ENCODE peak calls at places on chromosomes 16 and 17, in seven cellular contexts. One of them, this sample, is unnamed.

GRCh38 chr17:21419299-21420239 is 43.4 kb downstream of the KCNJ12 start:
- DNase-seq in RWPE2: no peak
- DNase-seq in neural progenitor cell: no peak
- DNase-seq in CD4-positive, alpha-beta memory T cell: peak
- DNase-seq in aorta: peak
- DNase-seq in mucosa of descending colon: no peak
- DNase-seq in tibial artery: no peak
- DNase-seq in this sample: no peak

GRCh38 chr17:64498308-64499203 is 1.7 kb upstream of the POLG2 start:
- DNase-seq in CD4-positive, alpha-beta memory T cell: peak
- DNase-seq in neural progenitor cell: peak
- DNase-seq in aorta: no peak
- DNase-seq in RWPE2: no peak
- DNase-seq in tibial artery: no peak
- DNase-seq in mucosa of descending colon: no peak
- DNase-seq in this sample: no peak

GRCh38 chr16:19688396-19689024 is 29.5 kb downstream of the KNOP1 start:
- DNase-seq in CD4-positive, alpha-beta memory T cell: no peak
- DNase-seq in neural progenitor cell: no peak
- DNase-seq in mucosa of descending colon: no peak
- DNase-seq in RWPE2: no peak
- DNase-seq in aorta: no peak
- DNase-seq in tibial artery: no peak
- DNase-seq in this sample: no peak

GRCh38 chr17:31327534-31328526 is 6.4 kb upstream of the EVI2A start:
- DNase-seq in aorta: no peak
- DNase-seq in RWPE2: no peak
- DNase-seq in neural progenitor cell: no peak
- DNase-seq in mucosa of descending colon: no peak
- DNase-seq in CD4-positive, alpha-beta memory T cell: no peak
- DNase-seq in tibial artery: no peak
- DNase-seq in this sample: no peak

GRCh38 chr16:23410176-23410575 is 42.8 kb downstream of the COG7 start:
- DNase-seq in neural progenitor cell: no peak
- DNase-seq in tibial artery: no peak
- DNase-seq in CD4-positive, alpha-beta memory T cell: no peak
- DNase-seq in aorta: no peak
- DNase-seq in RWPE2: no peak
- DNase-seq in mucosa of descending colon: no peak
- DNase-seq in this sample: no peak

GRCh38 chr16:81349608-81350305 is 35.0 kb downstream of the GAN start:
- DNase-seq in CD4-positive, alpha-beta memory T cell: no peak
- DNase-seq in mucosa of descending colon: no peak
- DNase-seq in aorta: no peak
- DNase-seq in tibial artery: no peak
- DNase-seq in RWPE2: no peak
- DNase-seq in neural progenitor cell: no peak
- DNase-seq in this sample: no peak

GRCh38 chr17:45046536-45047125 is 4.8 kb downstream of the DCAKD start:
- DNase-seq in aorta: no peak
- DNase-seq in neural progenitor cell: no peak
- DNase-seq in mucosa of descending colon: no peak
- DNase-seq in RWPE2: no peak
- DNase-seq in CD4-positive, alpha-beta memory T cell: no peak
- DNase-seq in tibial artery: no peak
- DNase-seq in this sample: no peak

GRCh38 chr16:64375386-64375980 is 746.4 kb downstream of the CDH11 start:
- DNase-seq in neural progenitor cell: no peak
- DNase-seq in RWPE2: no peak
- DNase-seq in CD4-positive, alpha-beta memory T cell: no peak
- DNase-seq in mucosa of descending colon: no peak
- DNase-seq in tibial artery: no peak
- DNase-seq in aorta: peak
- DNase-seq in this sample: no peak

GRCh38 chr17:81251091-81251942 is 12.2 kb downstream of the NDUFAF8 start:
- DNase-seq in CD4-positive, alpha-beta memory T cell: no peak
- DNase-seq in mucosa of descending colon: peak
- DNase-seq in aorta: no peak
- DNase-seq in neural progenitor cell: no peak
- DNase-seq in tibial artery: no peak
- DNase-seq in RWPE2: no peak
- DNase-seq in this sample: no peak

GRCh38 chr17:81962499-81963441 is 1.8 kb upstream of the NOTUM start:
- DNase-seq in mucosa of descending colon: no peak
- DNase-seq in CD4-positive, alpha-beta memory T cell: no peak
- DNase-seq in RWPE2: peak
- DNase-seq in neural progenitor cell: peak
- DNase-seq in aorta: no peak
- DNase-seq in tibial artery: no peak
- DNase-seq in this sample: no peak

GRCh38 chr17:28523876-28524275 is 17.7 kb downstream of the FOXN1 start:
- DNase-seq in neural progenitor cell: no peak
- DNase-seq in RWPE2: no peak
- DNase-seq in mucosa of descending colon: no peak
- DNase-seq in aorta: no peak
- DNase-seq in tibial artery: no peak
- DNase-seq in CD4-positive, alpha-beta memory T cell: no peak
- DNase-seq in this sample: no peak

GRCh38 chr17:69997332-69997731 is 77.7 kb upstream of the KCNJ16 start:
- DNase-seq in aorta: no peak
- DNase-seq in mucosa of descending colon: peak
- DNase-seq in RWPE2: no peak
- DNase-seq in CD4-positive, alpha-beta memory T cell: no peak
- DNase-seq in tibial artery: no peak
- DNase-seq in neural progenitor cell: no peak
- DNase-seq in this sample: no peak

GRCh38 chr17:34797724-34798123 is 163.5 kb downstream of the CCT6B start:
- DNase-seq in aorta: no peak
- DNase-seq in CD4-positive, alpha-beta memory T cell: no peak
- DNase-seq in mucosa of descending colon: peak
- DNase-seq in tibial artery: no peak
- DNase-seq in neural progenitor cell: peak
- DNase-seq in RWPE2: no peak
- DNase-seq in this sample: peak

DNA sequence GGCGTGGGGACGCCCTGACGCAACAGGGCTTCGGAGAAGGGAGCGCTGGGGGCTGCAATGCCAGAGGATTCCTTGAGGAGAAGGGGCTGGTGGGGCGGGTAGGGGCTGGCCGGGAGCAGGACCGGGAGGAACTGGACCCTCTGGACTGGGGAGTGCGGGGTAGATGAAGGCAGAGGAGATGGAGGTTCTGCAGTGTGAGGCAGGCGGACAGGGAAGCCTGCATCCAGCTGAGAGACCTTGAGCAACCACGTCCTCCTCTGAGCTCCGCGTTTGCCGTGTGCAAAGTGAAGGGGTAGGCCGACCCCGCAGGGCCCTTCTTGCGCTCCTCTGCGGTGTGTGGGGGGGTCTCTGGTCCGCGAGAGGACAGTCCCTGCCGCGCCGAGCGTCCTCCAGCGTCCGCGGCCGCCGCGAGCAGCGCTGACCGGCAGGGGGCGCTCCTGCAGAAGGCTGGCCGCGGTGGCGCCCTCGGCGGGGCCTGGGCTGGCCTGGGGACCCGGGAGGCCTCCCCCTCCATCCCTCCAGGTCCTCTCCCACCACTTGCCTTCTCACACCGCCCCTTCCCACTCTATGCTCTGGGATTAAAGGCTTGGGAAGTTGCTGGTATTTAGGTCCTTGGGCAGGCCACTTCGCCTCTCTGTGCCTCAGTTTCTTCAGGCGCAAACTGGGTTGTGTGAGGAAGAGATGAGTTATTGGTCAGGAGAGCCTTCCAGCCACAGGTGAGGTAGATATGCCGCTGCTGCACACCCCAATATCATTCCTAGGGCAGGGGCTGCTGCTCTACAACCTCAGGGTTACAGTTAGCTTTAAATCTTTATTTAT is 9.6 kb upstream of the WNT9B start:
- DNase-seq in neural progenitor cell: peak
- DNase-seq in mucosa of descending colon: peak
- DNase-seq in RWPE2: no peak
- DNase-seq in tibial artery: no peak
- DNase-seq in aorta: no peak
- DNase-seq in CD4-positive, alpha-beta memory T cell: no peak
- DNase-seq in this sample: peak
- H3K4me3 ChIP-seq in neural progenitor cell: peak
- H3K4me3 ChIP-seq in mucosa of descending colon: no peak
- H3K4me3 ChIP-seq in RWPE2: no peak
- H3K4me3 ChIP-seq in tibial artery: no peak
- H3K4me3 ChIP-seq in aorta: no peak
- H3K4me3 ChIP-seq in CD4-positive, alpha-beta memory T cell: no peak
- H3K4me3 ChIP-seq in this sample: no peak

GRCh38 chr16:4009177-4009576 is 107.1 kb downstream of the ADCY9 start:
- DNase-seq in neural progenitor cell: no peak
- DNase-seq in aorta: no peak
- DNase-seq in RWPE2: no peak
- DNase-seq in CD4-positive, alpha-beta memory T cell: no peak
- DNase-seq in mucosa of descending colon: no peak
- DNase-seq in tibial artery: no peak
- DNase-seq in this sample: no peak

GRCh38 chr16:4008116-4008515 is 108.1 kb downstream of the ADCY9 start:
- DNase-seq in aorta: no peak
- DNase-seq in tibial artery: no peak
- DNase-seq in mucosa of descending colon: no peak
- DNase-seq in neural progenitor cell: no peak
- DNase-seq in RWPE2: no peak
- DNase-seq in CD4-positive, alpha-beta memory T cell: no peak
- DNase-seq in this sample: peak

GRCh38 chr16:4011940-4012629 is 104.2 kb downstream of the ADCY9 start:
- DNase-seq in tibial artery: no peak
- DNase-seq in neural progenitor cell: no peak
- DNase-seq in CD4-positive, alpha-beta memory T cell: no peak
- DNase-seq in mucosa of descending colon: no peak
- DNase-seq in RWPE2: no peak
- DNase-seq in aorta: no peak
- DNase-seq in this sample: no peak

GRCh38 chr16:4011225-4011939 is 104.9 kb downstream of the ADCY9 start:
- DNase-seq in RWPE2: no peak
- DNase-seq in neural progenitor cell: peak
- DNase-seq in aorta: no peak
- DNase-seq in tibial artery: no peak
- DNase-seq in mucosa of descending colon: no peak
- DNase-seq in CD4-positive, alpha-beta memory T cell: no peak
- DNase-seq in this sample: no peak

GRCh38 chr16:4010225-4011158 is 105.8 kb downstream of the ADCY9 start:
- DNase-seq in CD4-positive, alpha-beta memory T cell: no peak
- DNase-seq in tibial artery: no peak
- DNase-seq in neural progenitor cell: no peak
- DNase-seq in aorta: no peak
- DNase-seq in mucosa of descending colon: no peak
- DNase-seq in RWPE2: no peak
- DNase-seq in this sample: no peak
- H3K4me3 ChIP-seq in CD4-positive, alpha-beta memory T cell: no peak
- H3K4me3 ChIP-seq in tibial artery: no peak
- H3K4me3 ChIP-seq in neural progenitor cell: no peak
- H3K4me3 ChIP-seq in aorta: no peak
- H3K4me3 ChIP-seq in mucosa of descending colon: no peak
- H3K4me3 ChIP-seq in RWPE2: no peak
- H3K4me3 ChIP-seq in this sample: no peak

GRCh38 chr17:16975266-16975651 is 3.3 kb upstream of the TNFRSF13B start:
- DNase-seq in tibial artery: no peak
- DNase-seq in RWPE2: no peak
- DNase-seq in CD4-positive, alpha-beta memory T cell: no peak
- DNase-seq in aorta: no peak
- DNase-seq in neural progenitor cell: no peak
- DNase-seq in mucosa of descending colon: no peak
- DNase-seq in this sample: no peak
- H3K4me3 ChIP-seq in tibial artery: no peak
- H3K4me3 ChIP-seq in RWPE2: no peak
- H3K4me3 ChIP-seq in CD4-positive, alpha-beta memory T cell: no peak
- H3K4me3 ChIP-seq in aorta: no peak
- H3K4me3 ChIP-seq in neural progenitor cell: no peak
- H3K4me3 ChIP-seq in mucosa of descending colon: no peak
- H3K4me3 ChIP-seq in this sample: no peak

DNA sequence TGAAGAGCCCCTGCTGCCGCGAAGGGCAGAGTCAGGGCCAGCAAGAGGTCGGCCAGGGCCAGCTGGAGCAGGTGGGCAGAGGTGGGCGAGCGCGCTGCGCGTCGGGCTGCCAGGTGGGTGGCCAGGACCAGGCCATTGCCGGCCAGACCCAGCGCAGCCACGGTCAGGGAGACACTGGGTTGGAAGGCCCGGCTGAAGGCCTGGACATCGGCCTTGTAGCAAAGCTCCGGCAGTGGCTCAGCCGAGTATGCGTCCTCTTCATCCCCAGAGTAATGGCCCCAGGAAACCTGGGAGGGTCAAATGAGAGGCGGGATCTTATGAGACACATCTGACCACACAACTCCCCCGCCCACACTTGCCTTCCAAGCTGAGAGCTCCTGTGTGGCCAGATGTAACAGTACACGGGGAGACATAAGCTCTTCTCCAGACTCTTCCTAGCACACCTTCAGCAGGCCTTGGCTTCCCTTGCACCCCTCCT is 1.3 kb downstream of the CCR10 start:
- DNase-seq in neural progenitor cell: no peak
- DNase-seq in aorta: no peak
- DNase-seq in RWPE2: no peak
- DNase-seq in mucosa of descending colon: no peak
- DNase-seq in tibial artery: peak
- DNase-seq in CD4-positive, alpha-beta memory T cell: no peak
- DNase-seq in this sample: no peak
- H3K4me3 ChIP-seq in neural progenitor cell: no peak
- H3K4me3 ChIP-seq in aorta: no peak
- H3K4me3 ChIP-seq in RWPE2: no peak
- H3K4me3 ChIP-seq in mucosa of descending colon: no peak
- H3K4me3 ChIP-seq in tibial artery: peak
- H3K4me3 ChIP-seq in CD4-positive, alpha-beta memory T cell: no peak
- H3K4me3 ChIP-seq in this sample: peak